ENCODE peak calls at places on chromosomes 16 and 17, in four cellular contexts. Z is K562, B is GM12891, C is GM12878. T is an unnamed sample.

GRCh38 chr16:703406-703805 is 2.2 kb downstream of the FBXL16 start:
- DNase-seq in Z (no peak), C (no peak), B (no peak), T (no peak)

GRCh38 chr16:2470603-2471015 is 488 bp upstream of the NTN3 start:
- DNase-seq in B (no peak), C (no peak), Z (no peak), T (no peak)

GRCh38 chr16:81723098-81723723 is 55.9 kb upstream of the PLCG2 start:
- DNase-seq in Z (peak; percentile 87), C (peak; percentile 62), B (no peak), T (peak; percentile 55)

GRCh38 chr16:53159781-53160436 is 105.1 kb downstream of the CHD9 start:
- DNase-seq in C (peak; percentile 20), B (peak; percentile 6), Z (peak; percentile 74), T (peak; percentile 26)

GRCh38 chr17:73998246-73999220 is 204.9 kb upstream of the RPL38 start:
- DNase-seq in C (no peak), Z (peak; percentile 59), B (peak; percentile 76), T (peak; percentile 41)

GRCh38 chr17:38447502-38448095 is 19.3 kb downstream of the ARHGAP23 start:
- DNase-seq in Z (no peak), B (no peak), C (no peak), T (no peak)

GRCh38 chr17:2194778-2195417 is 108.7 kb downstream of the SMG6 start:
- DNase-seq in C (no peak), B (no peak), Z (no peak), T (no peak)

GRCh38 chr16:89039756-89040155 is 53.9 kb upstream of the ACSF3 start:
- DNase-seq in C (no peak), Z (no peak), B (no peak), T (no peak)

GRCh38 chr16:31537362-31537921 is 9.7 kb downstream of the AHSP start:
- DNase-seq in B (no peak), C (no peak), Z (no peak), T (no peak)

GRCh38 chr17:17303847-17304490 is 796 bp downstream of the NT5M start:
- DNase-seq in B (no peak), C (no peak), Z (no peak), T (no peak)

GRCh38 chr17:81471804-81472456 is 40.7 kb downstream of the ACTG1 start:
- DNase-seq in Z (peak; percentile 95), B (no peak), C (no peak), T (no peak)

GRCh38 chr17:57512258-57512657 is 232.8 kb downstream of the CCDC182 start:
- DNase-seq in B (no peak), C (no peak), Z (no peak), T (no peak)

GRCh38 chr16:54400261-54400660 is 113.7 kb upstream of the IRX3 start:
- DNase-seq in B (no peak), C (no peak), Z (no peak), T (no peak)

GRCh38 chr16:83701494-83701893 is 106.3 kb upstream of the HSBP1 start:
- DNase-seq in Z (peak; percentile 63), B (no peak), C (no peak), T (peak; percentile 50)

GRCh38 chr16:83554096-83554495 is 253.7 kb upstream of the HSBP1 start:
- DNase-seq in B (no peak), C (no peak), Z (no peak), T (no peak)

GRCh38 chr16:47887496-47887895 is 268.3 kb downstream of the ABCC12 start:
- DNase-seq in B (no peak), Z (no peak), C (no peak), T (no peak)

GRCh38 chr17:34913001-34913400 is 48.3 kb downstream of the CCT6B start:
- DNase-seq in C (no peak), Z (no peak), B (no peak), T (no peak)

GRCh38 chr17:1003972-1004768 is 7.2 kb downstream of the TIMM22 start:
- DNase-seq in B (no peak), C (no peak), Z (no peak), T (no peak)

GRCh38 chr17:69485901-69486643 is 71.6 kb downstream of the MAP2K6 start:
- DNase-seq in Z (no peak), C (no peak), B (no peak), T (no peak)

GRCh38 chr16:4262303-4262835 is 10.5 kb downstream of the TFAP4 start:
- DNase-seq in C (no peak), Z (no peak), B (no peak), T (no peak)

GRCh38 chr16:4264546-4264945 is 8.3 kb downstream of the TFAP4 start:
- DNase-seq in C (no peak), B (no peak), Z (no peak), T (no peak)

GRCh38 chr16:4260360-4260759 is 12.5 kb downstream of the TFAP4 start:
- DNase-seq in Z (no peak), C (no peak), B (no peak), T (no peak)

GRCh38 chr16:4263504-4264436 is 9.1 kb downstream of the TFAP4 start:
- DNase-seq in Z (peak; percentile 89), C (no peak), B (no peak), T (no peak)

DNA sequence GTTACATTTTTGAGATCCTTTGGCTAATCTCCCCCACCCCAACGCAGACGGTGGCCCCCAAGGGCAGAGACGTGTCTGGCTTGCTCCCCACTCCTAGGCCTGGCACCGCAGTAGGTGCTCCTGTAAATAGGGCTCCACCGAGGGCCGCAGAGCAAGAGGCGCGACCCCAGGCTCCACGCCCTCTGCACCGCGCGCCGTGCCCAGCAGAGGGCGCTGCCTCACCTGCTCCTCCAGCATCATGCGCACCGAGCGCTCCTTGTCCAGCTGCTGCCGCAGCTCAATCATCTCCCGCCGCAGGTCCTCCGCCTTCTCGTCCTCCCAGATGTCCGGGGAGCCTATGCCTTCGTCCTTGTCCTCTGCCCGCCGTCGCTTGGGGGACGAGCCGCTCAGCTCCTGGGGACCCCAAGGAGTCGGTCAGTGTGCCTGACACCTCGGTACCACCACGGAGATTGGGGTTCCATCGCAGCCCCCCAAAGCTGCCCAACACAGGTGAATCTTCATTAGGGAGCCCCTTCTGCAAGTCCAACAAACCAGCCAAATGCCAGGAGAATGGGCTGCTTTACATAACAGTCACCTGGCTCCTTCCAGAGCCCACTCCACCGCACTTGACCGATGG is 11.2 kb downstream of the TFAP4 start:
- DNase-seq in Z (peak; percentile 78), B (no peak), C (no peak), T (peak; percentile 15)
- TF ChIP-seq SPI1 in Z (no peak), B (no peak), C (no peak), T (no peak)

GRCh38 chr17:77101521-77102410 is 39.0 kb upstream of the SEC14L1 start:
- DNase-seq in Z (no peak), B (no peak), C (no peak), T (no peak)

GRCh38 chr17:77096570-77097214 is 44.1 kb upstream of the SEC14L1 start:
- DNase-seq in B (no peak), C (no peak), Z (no peak), T (no peak)

GRCh38 chr17:77097772-77098171 is 43.0 kb upstream of the SEC14L1 start:
- DNase-seq in B (no peak), C (no peak), Z (no peak), T (no peak)

GRCh38 chr17:77100009-77100408 is 40.8 kb upstream of the SEC14L1 start:
- DNase-seq in Z (no peak), C (no peak), B (no peak), T (peak; percentile 97)

DNA sequence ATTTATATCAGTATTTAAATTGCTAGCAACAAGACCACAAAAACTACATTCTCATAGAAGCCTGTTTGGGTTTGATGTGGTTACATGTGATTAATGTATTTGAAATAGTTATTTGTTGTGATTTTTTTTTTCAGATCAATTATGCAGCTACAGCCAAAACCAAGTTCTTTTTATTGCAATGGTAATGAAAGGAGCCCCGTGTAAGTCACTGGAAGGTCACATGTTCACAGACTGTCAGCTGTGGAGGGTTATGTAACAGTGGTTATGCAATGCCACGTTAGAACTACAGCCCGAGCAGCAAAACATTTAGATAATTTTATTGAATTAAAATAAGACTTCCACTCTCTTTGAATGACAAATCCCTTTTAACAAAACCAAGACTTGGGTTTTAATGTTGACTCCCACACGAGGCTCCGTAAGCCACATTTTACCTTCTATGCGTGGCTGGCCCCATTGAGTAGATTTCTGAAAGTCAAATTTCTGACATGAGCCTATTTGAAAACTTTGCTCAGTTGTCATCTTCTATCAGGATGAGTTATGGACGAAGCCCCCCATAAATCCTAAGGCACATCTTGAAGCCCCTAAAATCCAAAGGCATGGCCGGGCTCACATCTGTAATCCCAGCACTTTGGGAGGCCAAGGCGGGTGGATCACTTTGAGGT is 41.8 kb upstream of the SEC14L1 start:
- DNase-seq in B (no peak), Z (no peak), C (no peak), T (peak; percentile 90)
- TF ChIP-seq SPI1 in B (no peak), Z (no peak), C (no peak), T (no peak)

GRCh38 chr17:50352693-50353599 is 7.0 kb downstream of the XYLT2 start:
- DNase-seq in B (no peak), C (no peak), Z (no peak), T (no peak)
- TF ChIP-seq SPI1 in B (no peak), C (no peak), Z (no peak), T (no peak)

GRCh38 chr17:8503807-8504206 is 68.1 kb downstream of the NDEL1 start:
- DNase-seq in B (no peak), Z (no peak), C (no peak), T (no peak)
- TF ChIP-seq SPI1 in B (no peak), Z (no peak), C (no peak), T (no peak)

DNA sequence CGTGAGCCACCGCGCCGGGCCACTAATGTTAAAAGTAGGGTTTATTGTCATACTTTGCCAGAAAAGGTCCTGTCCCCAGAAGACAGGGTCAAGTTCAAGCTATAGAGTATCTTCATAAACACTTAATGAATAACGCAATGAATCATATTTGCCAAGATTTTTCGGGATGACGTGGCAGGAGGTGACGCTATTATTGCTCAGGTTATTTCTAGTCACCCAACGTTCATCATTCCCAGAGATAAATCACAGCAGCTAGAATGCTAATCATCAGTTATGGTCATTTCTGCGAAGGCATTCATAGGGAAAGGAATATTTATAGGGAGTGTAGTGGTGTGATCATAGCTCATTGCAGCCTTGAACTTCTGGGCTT is 2.0 kb downstream of the TMC5 start:
- DNase-seq in Z (no peak), B (no peak), C (no peak), T (no peak)
- TF ChIP-seq SPI1 in Z (no peak), B (no peak), C (no peak), T (no peak)

GRCh38 chr17:67258836-67259468 is 14.0 kb upstream of the HELZ start:
- DNase-seq in B (no peak), Z (no peak), C (no peak), T (peak; percentile 56)
- TF ChIP-seq SPI1 in B (no peak), Z (no peak), C (no peak), T (peak; percentile 2)

GRCh38 chr17:32341857-32342602 is at the start of gene C17orf75:
- DNase-seq in C (peak; percentile 42), Z (peak; percentile 90), B (peak; percentile 60), T (peak; percentile 82)
- TF ChIP-seq SPI1 in C (no peak), Z (no peak), B (no peak), T (no peak)

T was measured in HL-60.